ENCODE peak calls at places on chromosome 6, in eight cellular contexts. G is cardiac septum; R is substantia nigra; F is fibroblast of the aortic adventitia; H is mammary epithelial cell; X is activated naive CD4-positive, alpha-beta T cell treated with Interleukin-2 at 50 U/mL for 16 hours; Q is NCI-H2081; L is RPMI8226. I is an unnamed sample.

GRCh38 chr6:40349092-40349491 is 238.1 kb downstream of the LRFN2 start:
- DNase-seq in G (no peak), R (no peak), F (no peak), H (no peak), X (no peak), Q (no peak), L (no peak), I (no peak)

GRCh38 chr6:139480356-139480833 is 105.9 kb upstream of the CITED2 start:
- DNase-seq in G (no peak), R (no peak), F (no peak), H (no peak), X (no peak), Q (no peak), L (no peak), I (no peak)

GRCh38 chr6:89281779-89282246 is 33.3 kb downstream of the GABRR2 start:
- DNase-seq in G (peak), R (no peak), F (peak), H (peak), X (peak), Q (no peak), L (peak), I (no peak)

GRCh38 chr6:34071884-34072379 is 74.0 kb downstream of the GRM4 start:
- DNase-seq in G (no peak), R (no peak), F (no peak), H (no peak), X (no peak), Q (no peak), L (no peak), I (no peak)

GRCh38 chr6:138410972-138411667 is 7.1 kb downstream of the HEBP2 start:
- DNase-seq in G (no peak), R (no peak), F (peak), H (peak), X (no peak), Q (no peak), L (no peak), I (no peak)

GRCh38 chr6:32192608-32193039 is at the start of gene GPSM3:
- DNase-seq in G (peak), R (no peak), F (no peak), H (no peak), X (peak), Q (no peak), L (peak), I (no peak)

GRCh38 chr6:168284187-168284586 is 35.4 kb downstream of the DACT2 start:
- DNase-seq in G (no peak), R (no peak), F (no peak), H (no peak), X (no peak), Q (no peak), L (no peak), I (no peak)

GRCh38 chr6:90284236-90284744 is 12.4 kb downstream of the BACH2 start:
- DNase-seq in G (no peak), R (no peak), F (peak), H (peak), X (peak), Q (no peak), L (peak), I (no peak)

GRCh38 chr6:71502961-71503360 is 214.3 kb downstream of the OGFRL1 start:
- DNase-seq in G (no peak), R (no peak), F (no peak), H (no peak), X (no peak), Q (no peak), L (no peak), I (no peak)

GRCh38 chr6:52887912-52888535 is 21.5 kb downstream of the GSTA3 start:
- DNase-seq in G (no peak), R (no peak), F (no peak), H (no peak), X (no peak), Q (no peak), L (no peak), I (no peak)